ENCODE peak calls at places on chromosomes 1 and 21, in four cellular contexts. N is heart left ventricle, D is PC-3, H is mucosa of descending colon. X is an unnamed sample. For H3K9me3, the result is how much of the 10 kb centered on the place peaks cover.

GRCh38 chr1:184388671-184389292 is 2.0 kb downstream of the C1orf21 start:
- ATAC-seq in H (no peak), D (no peak), N (peak), X (no peak)

GRCh38 chr1:175035860-175036259 is 12.6 kb upstream of the MRPS14 start:
- ATAC-seq in D (no peak), N (no peak), H (no peak), X (no peak)

GRCh38 chr1:79198841-79199240 is 192.3 kb upstream of the ADGRL4 start:
- ATAC-seq in N (no peak), D (peak), H (no peak), X (no peak)

GRCh38 chr1:99537886-99538617 is 107.9 kb upstream of the PALMD start:
- ATAC-seq in N (no peak), H (no peak), D (no peak), X (no peak)

GRCh38 chr1:174678657-174679056 is 230.9 kb downstream of the GPR52 start:
- ATAC-seq in D (no peak), N (no peak), H (no peak), X (no peak)

GRCh38 chr1:61746768-61747167 is 4.5 kb downstream of the PATJ start:
- ATAC-seq in D (no peak), N (no peak), H (no peak), X (no peak)

GRCh38 chr1:67759692-67760029 is 73.6 kb downstream of the GNG12 start:
- ATAC-seq in N (no peak), H (no peak), D (peak), X (no peak)

GRCh38 chr1:71054281-71054731 is 6.7 kb upstream of the PTGER3 start:
- ATAC-seq in D (no peak), H (peak), N (peak), X (peak)

GRCh38 chr1:213381572-213382084 is 330.6 kb downstream of the RPS6KC1 start:
- ATAC-seq in D (peak), N (peak), H (peak), X (no peak)

GRCh38 chr21:35333831-35334593 is 284.9 kb upstream of the RUNX1 start:
- ATAC-seq in D (no peak), N (peak), H (no peak), X (no peak)

GRCh38 chr1:231386472-231386871 is 35.6 kb downstream of the EGLN1 start:
- ATAC-seq in D (no peak), N (no peak), H (no peak), X (no peak)

GRCh38 chr1:93005252-93005598 is 44.0 kb upstream of the DIPK1A start:
- ATAC-seq in N (no peak), D (no peak), H (no peak), X (no peak)

GRCh38 chr1:234912541-234913312 is 215.9 kb downstream of the TOMM20 start:
- ATAC-seq in N (peak), H (no peak), D (no peak), X (peak)

GRCh38 chr1:177913762-177914540 is 55.9 kb downstream of the SEC16B start:
- ATAC-seq in N (peak), H (peak), D (peak), X (no peak)

GRCh38 chr1:231036416-231036815 is 3.6 kb downstream of the FAM89A start:
- ATAC-seq in N (no peak), D (no peak), H (no peak), X (no peak)

GRCh38 chr21:43323244-43324005 is 103.5 kb downstream of the SIK1 start:
- ATAC-seq in H (no peak), N (peak), D (no peak), X (peak)

GRCh38 chr1:16110884-16111283 is 37.4 kb upstream of the FAM131C start:
- ATAC-seq in D (no peak), N (no peak), H (no peak), X (no peak)

DNA sequence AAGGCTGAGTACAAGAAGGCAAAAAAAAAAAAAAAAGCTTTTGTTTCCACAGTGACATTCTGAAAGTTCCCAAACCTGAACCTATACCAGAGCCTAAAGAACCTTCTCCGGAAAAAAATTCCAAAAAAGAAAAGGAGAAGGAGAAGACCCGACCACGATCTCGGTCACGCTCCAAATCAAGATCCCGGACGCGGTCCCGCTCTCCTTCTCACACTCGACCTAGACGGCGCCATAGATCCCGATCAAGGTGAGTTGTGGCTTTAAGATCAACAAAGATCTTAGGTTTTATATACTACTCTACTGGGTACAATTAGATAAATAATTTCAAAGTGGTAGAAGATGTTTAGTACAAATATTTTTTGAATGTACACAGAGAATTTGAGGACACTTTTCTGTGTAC is 9.3 kb downstream of the SRRM1 start:
- ATAC-seq in D (no peak), N (no peak), H (no peak), X (no peak)
- H3K9me3 ChIP-seq in D (under half), N (under half), H (under half), X (under half)

DNA sequence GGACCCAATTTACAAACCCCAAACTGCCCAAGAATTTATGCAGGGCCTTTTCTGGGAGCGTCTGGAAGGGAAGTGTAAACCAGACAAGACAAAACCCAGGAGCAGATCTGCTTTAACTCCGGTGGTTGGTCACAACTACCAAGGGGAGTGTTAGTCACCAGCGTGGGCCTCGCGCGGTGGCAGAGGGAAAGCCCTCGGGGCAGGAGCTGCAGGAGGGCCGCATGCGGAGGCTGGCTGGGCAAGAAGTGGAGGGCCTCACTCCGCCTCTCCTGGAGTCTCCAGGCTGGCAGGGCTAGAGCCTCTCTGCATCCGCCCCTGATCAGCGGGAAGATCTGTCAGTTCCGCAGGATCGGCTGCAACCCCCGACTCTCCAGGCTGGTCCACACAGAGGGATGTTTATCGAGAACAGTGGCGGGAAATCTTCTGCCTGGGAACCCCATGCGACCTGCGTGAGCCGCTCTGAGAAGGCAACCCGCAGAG is 2.0 kb downstream of the COL24A1 start:
- ATAC-seq in H (no peak), N (peak), D (no peak), X (no peak)
- H3K4me3 ChIP-seq in H (no peak), N (peak), D (no peak), X (peak)

GRCh38 chr21:24375201-24375600 is 1232.1 kb downstream of the MRPL39 start:
- ATAC-seq in N (no peak), H (no peak), D (no peak), X (no peak)
- H3K9me3 ChIP-seq in N (under half), H (under half), D (under half), X (under half)

DNA sequence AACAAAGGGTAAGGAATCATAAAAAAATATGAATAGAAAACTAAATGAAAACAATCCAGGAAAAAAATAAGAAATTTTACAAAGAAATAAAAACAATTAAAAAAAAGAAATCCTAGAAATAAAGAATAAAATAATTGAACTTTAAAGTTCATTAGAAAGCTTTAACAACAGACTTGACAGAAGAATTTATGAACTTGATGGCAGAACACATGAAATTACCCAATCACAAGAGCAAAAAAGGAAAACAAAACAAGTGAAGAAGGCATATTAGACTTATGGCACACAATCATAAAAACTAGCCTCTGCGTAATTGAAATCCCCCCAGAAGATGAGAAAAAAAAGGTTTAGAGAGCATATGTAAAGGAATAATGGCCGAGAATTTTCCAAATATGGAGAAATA is 802.5 kb upstream of the B3GALT2 start:
- ATAC-seq in D (no peak), N (no peak), H (no peak), X (no peak)
- H3K4me3 ChIP-seq in D (no peak), N (no peak), H (no peak), X (no peak)

GRCh38 chr1:118290571-118290970 is 105.5 kb upstream of the SPAG17 start:
- ATAC-seq in N (no peak), D (no peak), H (no peak), X (peak)

GRCh38 chr1:118291686-118292085 is 106.7 kb upstream of the SPAG17 start:
- ATAC-seq in H (no peak), N (peak), D (no peak), X (peak)

GRCh38 chr1:118297521-118297920 is 112.5 kb upstream of the SPAG17 start:
- ATAC-seq in H (no peak), D (no peak), N (no peak), X (no peak)

GRCh38 chr1:118298397-118298796 is 113.4 kb upstream of the SPAG17 start:
- ATAC-seq in N (no peak), D (no peak), H (no peak), X (no peak)

DNA sequence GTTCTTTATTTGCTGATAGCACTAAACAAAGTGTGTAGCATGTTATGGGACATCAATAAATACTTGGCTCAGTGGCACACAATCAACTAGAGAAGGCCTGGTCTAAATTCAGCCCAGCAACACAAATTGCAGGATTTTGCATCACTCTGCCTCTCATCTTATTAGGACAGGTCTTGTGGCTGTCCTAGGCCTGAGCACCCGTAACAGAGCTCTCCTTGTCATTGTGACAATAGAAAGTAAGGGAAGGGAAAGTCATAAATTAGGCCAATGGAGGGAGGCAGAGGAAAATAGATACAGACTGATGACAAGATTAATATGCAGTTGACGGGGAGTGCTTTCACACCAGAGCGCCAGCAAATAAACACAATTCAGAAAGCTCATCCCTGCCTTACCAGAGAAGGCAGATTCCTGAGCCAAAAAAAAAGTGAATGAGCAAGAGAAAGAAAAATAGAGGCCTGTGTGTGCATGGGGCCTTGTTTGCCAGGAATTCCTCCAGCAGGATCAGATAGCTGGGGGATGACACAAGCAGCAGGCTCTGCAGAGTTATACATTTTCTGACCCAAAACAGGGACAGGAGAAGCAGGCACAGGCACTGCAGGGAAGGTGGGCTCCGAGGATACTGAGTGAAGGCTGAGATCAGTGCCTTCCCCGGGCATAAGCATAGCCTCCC is 109.9 kb upstream of the SPAG17 start:
- ATAC-seq in N (no peak), H (no peak), D (no peak), X (no peak)
- H3K9me3 ChIP-seq in N (under half), H (under half), D (under half), X (under half)

X was measured in gastroesophageal sphincter.